ENCODE peak calls at places on chromosome 6, in ten cellular contexts. One of them, this sample, is unnamed.

GRCh38 chr6:56766806-56767178 is 124.1 kb upstream of the DST start:
- DNase-seq in HT-29: no peak
- DNase-seq in cardiac fibroblast: peak
- DNase-seq in CD14-positive monocyte: no peak
- DNase-seq in hypothalamus: no peak
- DNase-seq in GM12891: no peak
- DNase-seq in chondrocyte: no peak
- DNase-seq in LoVo: no peak
- DNase-seq in AG09309: peak
- DNase-seq in ascending aorta: no peak
- DNase-seq in this sample: peak

GRCh38 chr6:28333599-28334018 is 2.3 kb downstream of the ZSCAN31 start:
- DNase-seq in HT-29: no peak
- DNase-seq in cardiac fibroblast: no peak
- DNase-seq in CD14-positive monocyte: no peak
- DNase-seq in hypothalamus: no peak
- DNase-seq in GM12891: no peak
- DNase-seq in chondrocyte: no peak
- DNase-seq in LoVo: no peak
- DNase-seq in AG09309: no peak
- DNase-seq in ascending aorta: no peak
- DNase-seq in this sample: no peak

GRCh38 chr6:137286926-137287325 is 67.7 kb upstream of the IFNGR1 start:
- DNase-seq in HT-29: no peak
- DNase-seq in cardiac fibroblast: peak
- DNase-seq in CD14-positive monocyte: no peak
- DNase-seq in hypothalamus: no peak
- DNase-seq in GM12891: no peak
- DNase-seq in chondrocyte: no peak
- DNase-seq in LoVo: no peak
- DNase-seq in AG09309: no peak
- DNase-seq in ascending aorta: no peak
- DNase-seq in this sample: no peak

GRCh38 chr6:39378175-39378889 is 55.8 kb upstream of the KCNK16 start:
- DNase-seq in HT-29: no peak
- DNase-seq in cardiac fibroblast: no peak
- DNase-seq in CD14-positive monocyte: no peak
- DNase-seq in hypothalamus: no peak
- DNase-seq in GM12891: no peak
- DNase-seq in chondrocyte: no peak
- DNase-seq in LoVo: no peak
- DNase-seq in AG09309: no peak
- DNase-seq in ascending aorta: no peak
- DNase-seq in this sample: no peak

GRCh38 chr6:52725133-52725529 is 38.1 kb downstream of the GSTA2 start:
- DNase-seq in HT-29: no peak
- DNase-seq in cardiac fibroblast: peak
- DNase-seq in CD14-positive monocyte: no peak
- DNase-seq in hypothalamus: no peak
- DNase-seq in GM12891: no peak
- DNase-seq in chondrocyte: no peak
- DNase-seq in LoVo: no peak
- DNase-seq in AG09309: no peak
- DNase-seq in ascending aorta: no peak
- DNase-seq in this sample: peak

GRCh38 chr6:157975456-157975855 is 6.2 kb upstream of the SYNJ2 start:
- DNase-seq in HT-29: no peak
- DNase-seq in cardiac fibroblast: no peak
- DNase-seq in CD14-positive monocyte: no peak
- DNase-seq in hypothalamus: no peak
- DNase-seq in GM12891: no peak
- DNase-seq in chondrocyte: no peak
- DNase-seq in LoVo: no peak
- DNase-seq in AG09309: no peak
- DNase-seq in ascending aorta: no peak
- DNase-seq in this sample: no peak

GRCh38 chr6:135146160-135146920 is 34.8 kb upstream of the MYB start:
- DNase-seq in HT-29: no peak
- DNase-seq in cardiac fibroblast: peak
- DNase-seq in CD14-positive monocyte: no peak
- DNase-seq in hypothalamus: no peak
- DNase-seq in GM12891: no peak
- DNase-seq in chondrocyte: no peak
- DNase-seq in LoVo: no peak
- DNase-seq in AG09309: peak
- DNase-seq in ascending aorta: no peak
- DNase-seq in this sample: peak

GRCh38 chr6:52946301-52946700 is 36.8 kb upstream of the GSTA3 start:
- DNase-seq in HT-29: no peak
- DNase-seq in cardiac fibroblast: no peak
- DNase-seq in CD14-positive monocyte: no peak
- DNase-seq in hypothalamus: no peak
- DNase-seq in GM12891: no peak
- DNase-seq in chondrocyte: no peak
- DNase-seq in LoVo: no peak
- DNase-seq in AG09309: no peak
- DNase-seq in ascending aorta: no peak
- DNase-seq in this sample: no peak

GRCh38 chr6:168299541-168300511 is 19.8 kb downstream of the DACT2 start:
- DNase-seq in HT-29: no peak
- DNase-seq in cardiac fibroblast: no peak
- DNase-seq in CD14-positive monocyte: no peak
- DNase-seq in hypothalamus: no peak
- DNase-seq in GM12891: no peak
- DNase-seq in chondrocyte: no peak
- DNase-seq in LoVo: no peak
- DNase-seq in AG09309: no peak
- DNase-seq in ascending aorta: no peak
- DNase-seq in this sample: no peak

GRCh38 chr6:134533991-134534390 is 216.1 kb upstream of the SGK1 start:
- DNase-seq in HT-29: no peak
- DNase-seq in cardiac fibroblast: no peak
- DNase-seq in CD14-positive monocyte: no peak
- DNase-seq in hypothalamus: no peak
- DNase-seq in GM12891: no peak
- DNase-seq in chondrocyte: no peak
- DNase-seq in LoVo: no peak
- DNase-seq in AG09309: no peak
- DNase-seq in ascending aorta: no peak
- DNase-seq in this sample: no peak

GRCh38 chr6:98827295-98828159 is 6.8 kb upstream of the POU3F2 start:
- DNase-seq in HT-29: no peak
- DNase-seq in cardiac fibroblast: no peak
- DNase-seq in CD14-positive monocyte: no peak
- DNase-seq in hypothalamus: peak
- DNase-seq in GM12891: no peak
- DNase-seq in chondrocyte: no peak
- DNase-seq in LoVo: no peak
- DNase-seq in AG09309: no peak
- DNase-seq in ascending aorta: no peak
- DNase-seq in this sample: no peak

GRCh38 chr6:118621799-118622470 is 29.5 kb downstream of the CEP85L start:
- DNase-seq in HT-29: no peak
- DNase-seq in cardiac fibroblast: no peak
- DNase-seq in CD14-positive monocyte: no peak
- DNase-seq in hypothalamus: no peak
- DNase-seq in GM12891: no peak
- DNase-seq in chondrocyte: no peak
- DNase-seq in LoVo: no peak
- DNase-seq in AG09309: no peak
- DNase-seq in ascending aorta: no peak
- DNase-seq in this sample: no peak

GRCh38 chr6:16769986-16770376 is 8.7 kb upstream of the ATXN1 start:
- DNase-seq in HT-29: peak
- DNase-seq in cardiac fibroblast: peak
- DNase-seq in CD14-positive monocyte: no peak
- DNase-seq in hypothalamus: no peak
- DNase-seq in GM12891: no peak
- DNase-seq in chondrocyte: no peak
- DNase-seq in LoVo: no peak
- DNase-seq in AG09309: peak
- DNase-seq in ascending aorta: no peak
- DNase-seq in this sample: peak

GRCh38 chr6:169086020-169086419 is 167.6 kb downstream of the THBS2 start:
- DNase-seq in HT-29: no peak
- DNase-seq in cardiac fibroblast: peak
- DNase-seq in CD14-positive monocyte: no peak
- DNase-seq in hypothalamus: no peak
- DNase-seq in GM12891: no peak
- DNase-seq in chondrocyte: no peak
- DNase-seq in LoVo: no peak
- DNase-seq in AG09309: no peak
- DNase-seq in ascending aorta: no peak
- DNase-seq in this sample: no peak

GRCh38 chr6:20564269-20564668 is 30.0 kb downstream of the CDKAL1 start:
- DNase-seq in HT-29: peak
- DNase-seq in cardiac fibroblast: peak
- DNase-seq in CD14-positive monocyte: no peak
- DNase-seq in hypothalamus: no peak
- DNase-seq in GM12891: no peak
- DNase-seq in chondrocyte: no peak
- DNase-seq in LoVo: peak
- DNase-seq in AG09309: no peak
- DNase-seq in ascending aorta: no peak
- DNase-seq in this sample: peak

This sample was measured in fibroblast of pulmonary artery.